ENCODE peak calls at places on chromosome X, in ten cellular contexts. One of them, this sample, is unnamed.

GRCh38 chrX:7972586-7972985 is 45.4 kb upstream of the PNPLA4 start:
- DNase-seq in COR-L47: no peak
- DNase-seq in heart left ventricle: no peak
- DNase-seq in NCI-H2029: no peak
- DNase-seq in fibroblast of the aortic adventitia: no peak
- DNase-seq in NCI-H1105: no peak
- DNase-seq in NCI-H1092: no peak
- DNase-seq in CD4-positive, alpha-beta T cell: no peak
- DNase-seq in activated CD8-positive, alpha-beta memory T cell treated with anti-CD3 and anti-CD28 coated beads for 48 hours: no peak
- DNase-seq in DND-41: no peak
- DNase-seq in this sample: no peak

GRCh38 chrX:45479196-45479834 is 278.6 kb upstream of the DIPK2B start:
- DNase-seq in COR-L47: no peak
- DNase-seq in heart left ventricle: no peak
- DNase-seq in NCI-H2029: no peak
- DNase-seq in fibroblast of the aortic adventitia: peak
- DNase-seq in NCI-H1105: no peak
- DNase-seq in NCI-H1092: no peak
- DNase-seq in CD4-positive, alpha-beta T cell: no peak
- DNase-seq in activated CD8-positive, alpha-beta memory T cell treated with anti-CD3 and anti-CD28 coated beads for 48 hours: no peak
- DNase-seq in DND-41: no peak
- DNase-seq in this sample: no peak

GRCh38 chrX:29243942-29244341 is 656.7 kb downstream of the IL1RAPL1 start:
- DNase-seq in COR-L47: no peak
- DNase-seq in heart left ventricle: no peak
- DNase-seq in NCI-H2029: no peak
- DNase-seq in fibroblast of the aortic adventitia: no peak
- DNase-seq in NCI-H1105: no peak
- DNase-seq in NCI-H1092: no peak
- DNase-seq in CD4-positive, alpha-beta T cell: no peak
- DNase-seq in activated CD8-positive, alpha-beta memory T cell treated with anti-CD3 and anti-CD28 coated beads for 48 hours: no peak
- DNase-seq in DND-41: no peak
- DNase-seq in this sample: no peak

GRCh38 chrX:139094671-139095592 is 383.4 kb upstream of the FGF13 start:
- DNase-seq in COR-L47: no peak
- DNase-seq in heart left ventricle: no peak
- DNase-seq in NCI-H2029: no peak
- DNase-seq in fibroblast of the aortic adventitia: peak
- DNase-seq in NCI-H1105: no peak
- DNase-seq in NCI-H1092: no peak
- DNase-seq in CD4-positive, alpha-beta T cell: no peak
- DNase-seq in activated CD8-positive, alpha-beta memory T cell treated with anti-CD3 and anti-CD28 coated beads for 48 hours: no peak
- DNase-seq in DND-41: no peak
- DNase-seq in this sample: no peak

GRCh38 chrX:119605739-119606507 is at the start of gene NKRF:
- DNase-seq in COR-L47: peak
- DNase-seq in heart left ventricle: peak
- DNase-seq in NCI-H2029: peak
- DNase-seq in fibroblast of the aortic adventitia: no peak
- DNase-seq in NCI-H1105: peak
- DNase-seq in NCI-H1092: peak
- DNase-seq in CD4-positive, alpha-beta T cell: peak
- DNase-seq in activated CD8-positive, alpha-beta memory T cell treated with anti-CD3 and anti-CD28 coated beads for 48 hours: peak
- DNase-seq in DND-41: peak
- DNase-seq in this sample: peak

GRCh38 chrX:49879656-49880277 is 483 bp downstream of the USP27X start:
- DNase-seq in COR-L47: no peak
- DNase-seq in heart left ventricle: no peak
- DNase-seq in NCI-H2029: no peak
- DNase-seq in fibroblast of the aortic adventitia: no peak
- DNase-seq in NCI-H1105: no peak
- DNase-seq in NCI-H1092: no peak
- DNase-seq in CD4-positive, alpha-beta T cell: no peak
- DNase-seq in activated CD8-positive, alpha-beta memory T cell treated with anti-CD3 and anti-CD28 coated beads for 48 hours: no peak
- DNase-seq in DND-41: no peak
- DNase-seq in this sample: no peak

GRCh38 chrX:136063340-136064079 is 78.3 kb downstream of the SLC9A6 start:
- DNase-seq in COR-L47: no peak
- DNase-seq in heart left ventricle: peak
- DNase-seq in NCI-H2029: no peak
- DNase-seq in fibroblast of the aortic adventitia: peak
- DNase-seq in NCI-H1105: no peak
- DNase-seq in NCI-H1092: no peak
- DNase-seq in CD4-positive, alpha-beta T cell: no peak
- DNase-seq in activated CD8-positive, alpha-beta memory T cell treated with anti-CD3 and anti-CD28 coated beads for 48 hours: no peak
- DNase-seq in DND-41: no peak
- DNase-seq in this sample: no peak

GRCh38 chrX:69210513-69211065 is 45.3 kb upstream of the PJA1 start:
- DNase-seq in COR-L47: no peak
- DNase-seq in heart left ventricle: no peak
- DNase-seq in NCI-H2029: no peak
- DNase-seq in fibroblast of the aortic adventitia: peak
- DNase-seq in NCI-H1105: no peak
- DNase-seq in NCI-H1092: no peak
- DNase-seq in CD4-positive, alpha-beta T cell: no peak
- DNase-seq in activated CD8-positive, alpha-beta memory T cell treated with anti-CD3 and anti-CD28 coated beads for 48 hours: no peak
- DNase-seq in DND-41: no peak
- DNase-seq in this sample: no peak

GRCh38 chrX:150573702-150574101 is 5.3 kb downstream of the MTM1 start:
- DNase-seq in COR-L47: no peak
- DNase-seq in heart left ventricle: no peak
- DNase-seq in NCI-H2029: no peak
- DNase-seq in fibroblast of the aortic adventitia: no peak
- DNase-seq in NCI-H1105: no peak
- DNase-seq in NCI-H1092: no peak
- DNase-seq in CD4-positive, alpha-beta T cell: no peak
- DNase-seq in activated CD8-positive, alpha-beta memory T cell treated with anti-CD3 and anti-CD28 coated beads for 48 hours: peak
- DNase-seq in DND-41: no peak
- DNase-seq in this sample: no peak

GRCh38 chrX:31331045-31331444 is 259.2 kb upstream of the FTHL17 start:
- DNase-seq in COR-L47: no peak
- DNase-seq in heart left ventricle: no peak
- DNase-seq in NCI-H2029: no peak
- DNase-seq in fibroblast of the aortic adventitia: no peak
- DNase-seq in NCI-H1105: no peak
- DNase-seq in NCI-H1092: no peak
- DNase-seq in CD4-positive, alpha-beta T cell: no peak
- DNase-seq in activated CD8-positive, alpha-beta memory T cell treated with anti-CD3 and anti-CD28 coated beads for 48 hours: no peak
- DNase-seq in DND-41: no peak
- DNase-seq in this sample: no peak

GRCh38 chrX:117196481-117196880 is 733.7 kb upstream of the CT83 start:
- DNase-seq in COR-L47: no peak
- DNase-seq in heart left ventricle: no peak
- DNase-seq in NCI-H2029: no peak
- DNase-seq in fibroblast of the aortic adventitia: no peak
- DNase-seq in NCI-H1105: no peak
- DNase-seq in NCI-H1092: no peak
- DNase-seq in CD4-positive, alpha-beta T cell: no peak
- DNase-seq in activated CD8-positive, alpha-beta memory T cell treated with anti-CD3 and anti-CD28 coated beads for 48 hours: no peak
- DNase-seq in DND-41: no peak
- DNase-seq in this sample: no peak

GRCh38 chrX:12975999-12976558 is 1.2 kb downstream of the TMSB4X start:
- DNase-seq in COR-L47: peak
- DNase-seq in heart left ventricle: no peak
- DNase-seq in NCI-H2029: no peak
- DNase-seq in fibroblast of the aortic adventitia: peak
- DNase-seq in NCI-H1105: no peak
- DNase-seq in NCI-H1092: peak
- DNase-seq in CD4-positive, alpha-beta T cell: no peak
- DNase-seq in activated CD8-positive, alpha-beta memory T cell treated with anti-CD3 and anti-CD28 coated beads for 48 hours: no peak
- DNase-seq in DND-41: peak
- DNase-seq in this sample: no peak

GRCh38 chrX:30889147-30890125 is at the start of gene TAB3:
- DNase-seq in COR-L47: peak
- DNase-seq in heart left ventricle: peak
- DNase-seq in NCI-H2029: peak
- DNase-seq in fibroblast of the aortic adventitia: peak
- DNase-seq in NCI-H1105: peak
- DNase-seq in NCI-H1092: peak
- DNase-seq in CD4-positive, alpha-beta T cell: peak
- DNase-seq in activated CD8-positive, alpha-beta memory T cell treated with anti-CD3 and anti-CD28 coated beads for 48 hours: peak
- DNase-seq in DND-41: peak
- DNase-seq in this sample: peak

GRCh38 chrX:119516157-119516702 is 48.0 kb downstream of the SLC25A5 start:
- DNase-seq in COR-L47: peak
- DNase-seq in heart left ventricle: peak
- DNase-seq in NCI-H2029: no peak
- DNase-seq in fibroblast of the aortic adventitia: peak
- DNase-seq in NCI-H1105: peak
- DNase-seq in NCI-H1092: peak
- DNase-seq in CD4-positive, alpha-beta T cell: peak
- DNase-seq in activated CD8-positive, alpha-beta memory T cell treated with anti-CD3 and anti-CD28 coated beads for 48 hours: no peak
- DNase-seq in DND-41: peak
- DNase-seq in this sample: no peak

GRCh38 chrX:17441965-17442364 is 67.0 kb downstream of the NHS start:
- DNase-seq in COR-L47: no peak
- DNase-seq in heart left ventricle: no peak
- DNase-seq in NCI-H2029: no peak
- DNase-seq in fibroblast of the aortic adventitia: peak
- DNase-seq in NCI-H1105: no peak
- DNase-seq in NCI-H1092: no peak
- DNase-seq in CD4-positive, alpha-beta T cell: no peak
- DNase-seq in activated CD8-positive, alpha-beta memory T cell treated with anti-CD3 and anti-CD28 coated beads for 48 hours: no peak
- DNase-seq in DND-41: no peak
- DNase-seq in this sample: no peak

GRCh38 chrX:69221239-69222102 is 56.2 kb upstream of the PJA1 start:
- DNase-seq in COR-L47: no peak
- DNase-seq in heart left ventricle: no peak
- DNase-seq in NCI-H2029: no peak
- DNase-seq in fibroblast of the aortic adventitia: no peak
- DNase-seq in NCI-H1105: no peak
- DNase-seq in NCI-H1092: no peak
- DNase-seq in CD4-positive, alpha-beta T cell: no peak
- DNase-seq in activated CD8-positive, alpha-beta memory T cell treated with anti-CD3 and anti-CD28 coated beads for 48 hours: no peak
- DNase-seq in DND-41: no peak
- DNase-seq in this sample: no peak